ENCODE peak calls at places on chromosomes 2 and 18, in seven cellular contexts. I is upper lobe of left lung, B is H1, A is transverse colon, J is breast epithelium, O is endothelial cell of umbilical vein, V is HepG2. Q is an unnamed sample.

GRCh38 chr2:85754313-85755095 is 713 bp downstream of the ATOH8 start:
- DNase-seq in I (peak), B (peak), A (peak), J (no peak), O (no peak), V (peak), Q (no peak)

GRCh38 chr2:135745545-135745944 is 3.9 kb downstream of the UBXN4 start:
- DNase-seq in I (no peak), B (no peak), A (no peak), J (no peak), O (peak), V (no peak), Q (no peak)

GRCh38 chr18:77320960-77321559 is 71.4 kb downstream of the GALR1 start:
- DNase-seq in I (no peak), B (no peak), A (no peak), J (no peak), O (no peak), V (no peak), Q (no peak)

GRCh38 chr18:51128533-51128932 is 68.9 kb downstream of the MEX3C start:
- DNase-seq in I (no peak), B (no peak), A (no peak), J (no peak), O (no peak), V (no peak), Q (no peak)

GRCh38 chr2:219475697-219476604 is 22.7 kb upstream of the GMPPA start:
- DNase-seq in I (peak), B (peak), A (peak), J (peak), O (peak), V (peak), Q (no peak)

GRCh38 chr2:152761171-152761570 is 42.8 kb downstream of the ARL6IP6 start:
- DNase-seq in I (no peak), B (no peak), A (no peak), J (no peak), O (no peak), V (no peak), Q (no peak)

GRCh38 chr2:178517496-178517895 is 37.2 kb downstream of the PLEKHA3 start:
- DNase-seq in I (no peak), B (no peak), A (no peak), J (no peak), O (no peak), V (no peak), Q (no peak)

GRCh38 chr18:56982756-56983155 is 164.1 kb upstream of the BOD1L2 start:
- DNase-seq in I (no peak), B (no peak), A (no peak), J (no peak), O (no peak), V (no peak), Q (no peak)

GRCh38 chr2:163266772-163267171 is 428.2 kb upstream of the KCNH7 start:
- DNase-seq in I (no peak), B (no peak), A (no peak), J (no peak), O (no peak), V (no peak), Q (no peak)

GRCh38 chr2:127100261-127101047 is 6.5 kb downstream of the BIN1 start:
- DNase-seq in I (no peak), B (no peak), A (peak), J (no peak), O (no peak), V (peak), Q (peak)

GRCh38 chr2:63484901-63485300 is 103.4 kb downstream of the WDPCP start:
- DNase-seq in I (no peak), B (no peak), A (no peak), J (no peak), O (no peak), V (no peak), Q (no peak)

GRCh38 chr2:61969376-61969775 is 63.9 kb downstream of the COMMD1 start:
- DNase-seq in I (no peak), B (no peak), A (no peak), J (no peak), O (no peak), V (no peak), Q (no peak)

GRCh38 chr2:209334188-209335017 is 89.4 kb upstream of the MAP2 start:
- DNase-seq in I (no peak), B (peak), A (peak), J (no peak), O (peak), V (peak), Q (no peak)

GRCh38 chr18:75784413-75784812 is 356.9 kb upstream of the SMIM21 start:
- DNase-seq in I (no peak), B (no peak), A (no peak), J (no peak), O (no peak), V (no peak), Q (no peak)

GRCh38 chr2:66522591-66523379 is 87.9 kb downstream of the MEIS1 start:
- DNase-seq in I (no peak), B (no peak), A (no peak), J (no peak), O (no peak), V (peak), Q (no peak)

DNA sequence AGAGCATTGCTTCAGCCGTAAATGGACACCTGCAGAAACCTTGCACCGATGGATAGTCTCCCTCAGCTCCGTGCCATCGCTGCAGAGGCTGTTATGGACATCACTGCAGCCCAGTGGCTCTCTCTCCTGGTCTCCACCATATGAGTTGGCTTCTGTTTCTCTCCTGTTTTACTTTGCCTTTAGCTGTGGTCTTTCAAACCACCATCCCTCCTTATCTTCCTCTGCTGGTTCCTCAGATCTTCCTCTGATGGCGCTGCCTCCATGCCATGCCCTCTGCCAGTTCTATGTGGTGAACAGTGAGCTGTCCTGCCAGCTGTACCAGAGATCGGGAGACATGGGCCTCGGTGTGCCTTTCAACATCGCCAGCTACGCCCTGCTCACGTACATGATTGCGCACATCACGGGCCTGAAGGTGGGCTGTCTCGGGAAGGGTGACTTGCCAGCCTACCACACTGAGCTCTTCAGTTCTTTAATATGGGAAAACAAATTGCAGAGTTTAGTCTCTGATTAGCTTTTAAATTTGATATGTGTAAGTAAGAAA is 13.1 kb downstream of the TYMS start:
- DNase-seq in I (no peak), B (no peak), A (no peak), J (no peak), O (no peak), V (no peak), Q (no peak)
- TF ChIP-seq POLR2AphosphoS5 in I (no peak), B (peak), A (no peak), J (no peak), O (no peak), V (no peak), Q (peak)

GRCh38 chr2:73112913-73113633 is at the start of gene RAB11FIP5:
- DNase-seq in I (peak), B (peak), A (peak), J (peak), O (peak), V (peak), Q (peak)
- TF ChIP-seq CTCF in I (no peak), B (no peak), A (no peak), J (no peak), O (no peak), V (peak), Q (no peak)

GRCh38 chr2:23692263-23692662 is 234.7 kb downstream of the ATAD2B start:
- DNase-seq in I (peak), B (no peak), A (no peak), J (peak), O (no peak), V (no peak), Q (peak)
- TF ChIP-seq POLR2A in I (no peak), B (no peak), A (no peak), J (no peak), O (no peak), V (no peak), Q (no peak)

DNA sequence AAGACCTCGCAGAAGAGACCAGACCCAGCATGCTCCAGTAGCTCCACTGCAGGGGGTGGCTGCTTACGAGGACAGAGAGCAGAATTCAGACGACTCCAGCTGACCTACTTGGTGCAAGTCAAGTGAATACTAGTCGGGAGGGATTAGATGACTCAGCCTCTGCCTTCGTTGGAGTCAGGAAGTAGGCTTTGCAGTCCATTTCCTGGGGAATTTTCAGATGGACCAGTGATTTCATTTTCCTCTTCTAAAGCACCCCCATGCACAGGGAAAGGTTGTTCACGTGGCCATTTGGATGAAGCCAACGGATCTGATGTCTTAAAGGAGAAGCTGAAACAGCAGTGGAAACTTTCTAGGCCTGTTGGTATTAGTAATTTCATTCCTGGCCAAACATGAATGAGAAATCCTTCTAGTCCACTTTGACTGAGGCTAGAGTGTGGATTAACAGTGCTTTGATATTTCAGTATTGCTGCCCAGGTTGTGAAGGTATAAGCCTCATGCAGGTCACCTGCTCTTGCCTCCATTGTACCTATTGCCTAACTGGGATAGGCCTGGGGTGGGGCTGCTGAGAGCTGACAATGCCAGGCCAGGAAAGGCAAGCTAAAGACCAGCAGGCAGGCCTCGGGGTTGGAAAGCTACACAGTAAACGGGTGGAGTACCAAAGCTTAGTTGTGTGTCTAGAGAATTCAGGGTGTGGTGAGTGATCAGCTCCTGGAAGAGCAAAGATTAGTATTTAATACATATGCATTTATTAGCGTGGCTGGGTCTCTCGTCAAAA is 117.6 kb upstream of the FOSL2 start:
- DNase-seq in I (no peak), B (no peak), A (peak), J (no peak), O (peak), V (no peak), Q (no peak)
- TF ChIP-seq POLR2AphosphoS5 in I (no peak), B (no peak), A (peak), J (peak), O (peak), V (no peak), Q (no peak)

Q was measured in spleen.